ENCODE peak calls at places on chromosomes 5 and 9, in nine cellular contexts. V is upper lobe of right lung; X is fibroblast of lung; A is GM23248; P is T47D; S is Peyer's patch; E is stimulated activated CD4-positive, alpha-beta T cell treated with anti-CD3 and anti-CD28 coated beads, Interleukin-1b, Interleukin-23, amount 100 ng/mL, for 1 hour; Z is RKO; M is NCI-H1694. K is an unnamed sample.

GRCh38 chr5:61816585-61817450 is 484.8 kb downstream of the ZSWIM6 start:
- DNase-seq in V (no peak), X (no peak), A (no peak), P (no peak), S (no peak), E (no peak), Z (no peak), M (no peak), K (no peak)

GRCh38 chr9:99134893-99135341 is 30.0 kb downstream of the TGFBR1 start:
- DNase-seq in V (no peak), X (peak; percentile 59), A (peak; percentile 77), P (no peak), S (no peak), E (no peak), Z (peak; percentile 14), M (peak; percentile 80), K (no peak)

GRCh38 chr5:94223231-94223630 is 395.2 kb downstream of the KIAA0825 start:
- DNase-seq in V (no peak), X (no peak), A (no peak), P (no peak), S (no peak), E (no peak), Z (no peak), M (no peak), K (no peak)

GRCh38 chr5:82512025-82512424 is 233.9 kb upstream of the RPS23 start:
- DNase-seq in V (no peak), X (no peak), A (no peak), P (no peak), S (no peak), E (no peak), Z (no peak), M (no peak), K (no peak)

GRCh38 chr5:151670953-151671636 is 15.6 kb downstream of the SPARC start:
- DNase-seq in V (no peak), X (no peak), A (peak; percentile 84), P (no peak), S (no peak), E (no peak), Z (no peak), M (no peak), K (no peak)

GRCh38 chr9:95784318-95784717 is 91.2 kb upstream of the ERCC6L2 start:
- DNase-seq in V (no peak), X (no peak), A (no peak), P (no peak), S (no peak), E (no peak), Z (no peak), M (no peak), K (no peak)

GRCh38 chr5:151873701-151874100 is 51.0 kb downstream of the GLRA1 start:
- DNase-seq in V (no peak), X (no peak), A (no peak), P (no peak), S (no peak), E (no peak), Z (no peak), M (no peak), K (no peak)

GRCh38 chr9:21812415-21812814 is 10.0 kb downstream of the MTAP start:
- DNase-seq in V (no peak), X (no peak), A (peak; percentile 79), P (no peak), S (no peak), E (no peak), Z (peak; percentile 95), M (no peak), K (no peak)

GRCh38 chr5:178387856-178388190 is 155.2 kb upstream of the PHYKPL start:
- DNase-seq in V (peak; percentile 37), X (no peak), A (no peak), P (no peak), S (no peak), E (no peak), Z (no peak), M (no peak), K (peak; percentile 36)

GRCh38 chr9:76400534-76401096 is 6.4 kb upstream of the RFK start:
- DNase-seq in V (no peak), X (no peak), A (peak; percentile 23), P (no peak), S (no peak), E (no peak), Z (no peak), M (no peak), K (no peak)

GRCh38 chr5:56814963-56815656 is at the start of gene MAP3K1:
- DNase-seq in V (peak; percentile 95), X (peak; percentile 61), A (peak; percentile 82), P (peak; percentile 92), S (peak; percentile 82), E (peak; percentile 62), Z (peak; percentile 66), M (no peak), K (peak; percentile 94)

GRCh38 chr5:9861664-9862256 is 231.6 kb upstream of the TAS2R1 start:
- DNase-seq in V (no peak), X (no peak), A (peak; percentile 57), P (no peak), S (no peak), E (no peak), Z (no peak), M (no peak), K (no peak)

GRCh38 chr9:87505869-87506678 is 8.4 kb downstream of the DAPK1 start:
- DNase-seq in V (no peak), X (no peak), A (no peak), P (no peak), S (no peak), E (no peak), Z (no peak), M (no peak), K (no peak)

GRCh38 chr5:39623291-39623865 is 198.6 kb upstream of the DAB2 start:
- DNase-seq in V (no peak), X (no peak), A (no peak), P (no peak), S (no peak), E (no peak), Z (no peak), M (no peak), K (no peak)

GRCh38 chr5:126982926-126983873 is 47.2 kb downstream of the MARCHF3 start:
- DNase-seq in V (no peak), X (no peak), A (no peak), P (no peak), S (no peak), E (no peak), Z (no peak), M (no peak), K (no peak)

GRCh38 chr5:2196989-2197531 is 314.3 kb upstream of the IRX4 start:
- DNase-seq in V (no peak), X (no peak), A (no peak), P (no peak), S (no peak), E (no peak), Z (no peak), M (no peak), K (no peak)

GRCh38 chr9:132970306-132971062 is 8.0 kb upstream of the GFI1B start:
- DNase-seq in V (no peak), X (no peak), A (no peak), P (no peak), S (no peak), E (no peak), Z (no peak), M (no peak), K (no peak)

GRCh38 chr9:135500525-135501260 is at the start of gene MRPS2:
- DNase-seq in V (peak; percentile 95), X (peak; percentile 87), A (peak; percentile 94), P (peak; percentile 93), S (peak; percentile 80), E (peak; percentile 63), Z (peak; percentile 95), M (no peak), K (peak; percentile 92)

GRCh38 chr5:15103130-15103529 is 231.6 kb upstream of the ANKH start:
- DNase-seq in V (no peak), X (no peak), A (no peak), P (no peak), S (no peak), E (no peak), Z (no peak), M (no peak), K (no peak)

GRCh38 chr9:110016340-110016739 is 191.6 kb downstream of the C9orf152 start:
- DNase-seq in V (no peak), X (peak; percentile 80), A (peak; percentile 77), P (no peak), S (no peak), E (no peak), Z (peak; percentile 43), M (no peak), K (no peak)

GRCh38 chr9:127903557-127904475 is 4.4 kb upstream of the ST6GALNAC6 start:
- DNase-seq in V (peak; percentile 90), X (no peak), A (peak; percentile 36), P (no peak), S (peak; percentile 96), E (no peak), Z (peak; percentile 84), M (no peak), K (peak; percentile 89)

GRCh38 chr5:14895301-14895700 is 23.7 kb upstream of the ANKH start:
- DNase-seq in V (no peak), X (no peak), A (no peak), P (no peak), S (no peak), E (no peak), Z (peak; percentile 28), M (no peak), K (no peak)

GRCh38 chr9:85155380-85155779 is 485.9 kb downstream of the NTRK2 start:
- DNase-seq in V (no peak), X (no peak), A (no peak), P (no peak), S (no peak), E (no peak), Z (no peak), M (no peak), K (no peak)

K was measured in lower lobe of right lung.